ENCODE peak calls at places on chromosomes 3 and 15, in five cellular contexts. C is HepG2, S is GM12878, H is SK-N-SH, L is K562. K is an unnamed sample.
A peak's percentile ranks its signal among the peaks of the same experiment; 100 is the strongest.

GRCh38 chr15:64284037-64284436 is 71.9 kb downstream of the CSNK1G1 start:
- DNase-seq in C (no peak), S (no peak), H (no peak), L (peak; percentile 14), K (no peak)

GRCh38 chr3:27360113-27361078 is 8.8 kb downstream of the NEK10 start:
- DNase-seq in C (peak; percentile 99), S (no peak), H (no peak), L (no peak), K (peak; percentile 11)

GRCh38 chr3:128559486-128560225 is 66.7 kb upstream of the GATA2 start:
- DNase-seq in C (no peak), S (no peak), H (no peak), L (no peak), K (no peak)

GRCh38 chr15:43488790-43489585 is 4.0 kb downstream of the TP53BP1 start:
- DNase-seq in C (no peak), S (no peak), H (no peak), L (no peak), K (no peak)

GRCh38 chr3:38009807-38010591 is 19.4 kb downstream of the VILL start:
- DNase-seq in C (no peak), S (no peak), H (no peak), L (no peak), K (no peak)

GRCh38 chr3:171306631-171307030 is 153.6 kb downstream of the TNIK start:
- DNase-seq in C (no peak), S (no peak), H (no peak), L (no peak), K (peak; percentile 31)

GRCh38 chr15:99450896-99451358 is 114.9 kb upstream of the MEF2A start:
- DNase-seq in C (no peak), S (no peak), H (no peak), L (peak; percentile 70), K (no peak)

GRCh38 chr3:196273655-196274054 is 13.9 kb downstream of the PCYT1A start:
- DNase-seq in C (no peak), S (no peak), H (no peak), L (no peak), K (no peak)

GRCh38 chr3:52428151-52429005 is 16.5 kb downstream of the SEMA3G start:
- DNase-seq in C (peak; percentile 76), S (no peak), H (peak; percentile 70), L (peak; percentile 58), K (peak; percentile 69)

GRCh38 chr3:13494463-13495350 is 14.6 kb downstream of the HDAC11 start:
- DNase-seq in C (no peak), S (no peak), H (peak; percentile 54), L (peak; percentile 63), K (peak; percentile 52)

GRCh38 chr3:13579089-13579488 is 30.2 kb downstream of the FBLN2 start:
- DNase-seq in C (no peak), S (no peak), H (no peak), L (peak; percentile 28), K (no peak)

GRCh38 chr3:108736821-108737220 is 20.4 kb downstream of the RETNLB start:
- DNase-seq in C (no peak), S (no peak), H (no peak), L (no peak), K (no peak)

GRCh38 chr3:197877902-197878301 is 72.1 kb upstream of the RPL35A start:
- DNase-seq in C (no peak), S (no peak), H (no peak), L (no peak), K (no peak)

GRCh38 chr3:58492385-58492970 is 582 bp downstream of the KCTD6 start:
- DNase-seq in C (no peak), S (no peak), H (peak; percentile 44), L (no peak), K (no peak)

GRCh38 chr15:25055356-25056068 is 100.7 kb downstream of the SNRPN start:
- DNase-seq in C (no peak), S (no peak), H (no peak), L (no peak), K (no peak)

GRCh38 chr15:73867426-73867825 is 5.9 kb upstream of the TBC1D21 start:
- DNase-seq in C (no peak), S (no peak), H (no peak), L (no peak), K (no peak)

GRCh38 chr3:72655758-72656157 is 192.5 kb downstream of the SHQ1 start:
- DNase-seq in C (no peak), S (no peak), H (no peak), L (peak; percentile 28), K (peak; percentile 31)

GRCh38 chr3:88192010-88192409 is 42.3 kb downstream of the C3orf38 start:
- DNase-seq in C (no peak), S (no peak), H (no peak), L (no peak), K (no peak)

GRCh38 chr3:158731938-158732855 is at the start of gene RARRES1:
- DNase-seq in C (no peak), S (no peak), H (peak; percentile 88), L (no peak), K (no peak)

GRCh38 chr3:126781889-126782491 is 78.0 kb downstream of the CHCHD6 start:
- DNase-seq in C (no peak), S (no peak), H (peak; percentile 60), L (no peak), K (no peak)

GRCh38 chr15:78301813-78302212 is 2.4 kb upstream of the SKIC8 start:
- DNase-seq in C (no peak), S (no peak), H (no peak), L (no peak), K (no peak)

GRCh38 chr15:36506733-36507356 is 72.6 kb upstream of the CDIN1 start:
- DNase-seq in C (peak; percentile 97), S (no peak), H (no peak), L (no peak), K (no peak)

GRCh38 chr3:169545606-169546005 is 117.9 kb downstream of the MECOM start:
- DNase-seq in C (no peak), S (no peak), H (peak; percentile 64), L (no peak), K (no peak)

GRCh38 chr3:143847787-143848631 is at the start of gene SLC9A9:
- DNase-seq in C (no peak), S (peak; percentile 63), H (no peak), L (peak; percentile 7), K (peak; percentile 53)

GRCh38 chr3:195238626-195239118 is 32.3 kb downstream of the XXYLT1 start:
- DNase-seq in C (no peak), S (no peak), H (no peak), L (no peak), K (no peak)

GRCh38 chr3:51971350-51971749 is 2.5 kb downstream of the ABHD14B start:
- DNase-seq in C (no peak), S (no peak), H (no peak), L (no peak), K (no peak)

GRCh38 chr15:84904409-84904808 is 19.9 kb downstream of the SLC28A1 start:
- DNase-seq in C (no peak), S (no peak), H (no peak), L (no peak), K (no peak)

GRCh38 chr3:179526989-179527391 is 35.7 kb upstream of the ACTL6A start:
- DNase-seq in C (no peak), S (no peak), H (peak; percentile 69), L (no peak), K (peak; percentile 45)

GRCh38 chr3:176919836-176920760 is 277.2 kb downstream of the TBL1XR1 start:
- DNase-seq in C (peak; percentile 18), S (no peak), H (no peak), L (peak; percentile 5), K (no peak)

DNA sequence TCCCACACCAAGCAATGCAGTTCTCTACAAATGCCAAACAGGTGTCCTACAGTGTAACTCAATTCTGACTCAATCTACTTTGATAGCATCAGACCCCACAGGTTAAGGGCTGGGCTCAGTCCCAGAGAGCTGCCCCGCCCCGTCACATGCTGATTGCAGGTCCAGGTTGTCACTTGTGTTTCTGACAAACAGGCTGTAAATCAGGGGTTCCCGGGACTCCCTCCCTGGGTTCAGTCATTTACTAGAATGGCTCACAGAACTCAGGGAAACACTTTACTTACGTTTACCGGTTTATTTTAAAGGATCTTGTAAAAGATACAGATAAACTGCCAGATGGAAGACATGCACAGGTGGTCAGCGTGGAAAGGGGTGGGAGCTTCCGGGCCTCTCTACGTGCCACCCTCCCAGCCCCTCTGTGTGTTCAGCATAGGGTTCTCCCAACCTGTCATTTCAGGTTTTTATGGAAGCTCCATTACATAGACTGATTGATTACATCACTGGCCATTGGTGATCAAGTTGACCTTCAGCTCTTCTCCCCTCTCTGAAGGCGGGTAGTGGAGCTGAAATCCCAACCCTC is 28.7 kb upstream of the KLF13 start:
- DNase-seq in C (no peak), S (no peak), H (no peak), L (peak; percentile 21), K (no peak)
- TF ChIP-seq FOXM1 in C (no peak), S (no peak), H (no peak), L (no peak), K (no peak)

GRCh38 chr3:121488628-121489027 is 57.2 kb downstream of the POLQ start:
- DNase-seq in C (no peak), S (no peak), H (no peak), L (peak; percentile 0), K (no peak)
- TF ChIP-seq FOXM1 in C (no peak), S (no peak), H (no peak), L (no peak), K (no peak)

GRCh38 chr3:62601238-62601856 is 228.0 kb upstream of the FEZF2 start:
- DNase-seq in C (no peak), S (no peak), H (no peak), L (no peak), K (no peak)
- TF ChIP-seq FOXM1 in C (no peak), S (no peak), H (no peak), L (no peak), K (no peak)

GRCh38 chr3:29922990-29923746 is 642.3 kb downstream of the RBMS3 start:
- DNase-seq in C (peak; percentile 54), S (no peak), H (peak; percentile 48), L (no peak), K (no peak)
- TF ChIP-seq FOXM1 in C (no peak), S (no peak), H (no peak), L (no peak), K (no peak)

GRCh38 chr3:192772495-192772894 is 45.2 kb upstream of the FGF12 start:
- DNase-seq in C (peak; percentile 2), S (no peak), H (peak; percentile 25), L (no peak), K (peak; percentile 44)
- TF ChIP-seq FOXM1 in C (no peak), S (no peak), H (no peak), L (no peak), K (no peak)

DNA sequence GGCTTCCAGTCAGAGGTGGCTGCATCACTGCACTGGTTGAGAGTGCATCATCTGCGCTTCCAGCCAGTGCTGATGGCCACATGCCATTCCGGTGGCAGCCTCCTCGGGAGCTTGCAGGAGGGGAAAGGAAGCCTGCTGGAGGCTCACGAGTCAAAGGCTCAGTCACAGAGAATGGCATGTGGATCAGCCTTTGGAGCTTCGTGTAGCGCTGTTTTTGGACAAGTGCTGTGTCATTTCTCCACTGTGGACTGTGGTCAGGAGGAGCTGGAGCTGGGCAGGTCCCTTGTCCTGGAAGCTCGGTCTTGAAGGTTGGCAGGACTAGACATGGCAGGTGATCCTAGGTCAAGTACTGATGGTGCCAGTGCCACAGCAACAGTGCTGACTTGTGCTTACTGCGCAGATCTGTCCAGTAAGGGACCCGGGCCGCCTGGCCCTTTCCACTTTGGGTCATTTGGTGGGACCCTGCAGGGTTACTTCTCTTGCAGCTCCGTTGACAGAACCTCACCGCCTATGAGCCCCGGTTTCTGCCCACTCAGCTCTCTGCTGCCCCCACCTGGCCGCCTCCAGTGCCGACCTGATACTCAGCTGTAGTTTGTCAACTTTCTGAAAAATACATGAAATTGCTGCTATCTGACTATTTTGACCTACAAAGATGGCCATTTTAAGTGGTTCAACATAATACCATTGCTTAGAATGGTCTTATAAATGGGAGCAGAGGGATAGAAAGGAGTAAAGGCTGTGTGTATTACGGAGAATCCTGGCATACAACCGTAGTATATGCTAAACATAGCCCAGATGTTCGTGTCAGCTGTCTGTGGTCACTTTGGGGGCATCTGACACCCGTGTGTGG is 27.6 kb upstream of the TRPM1 start:
- DNase-seq in C (peak; percentile 18), S (no peak), H (peak; percentile 78), L (peak; percentile 67), K (peak; percentile 48)
- TF ChIP-seq FOXM1 in C (no peak), S (peak; percentile 31), H (no peak), L (no peak), K (no peak)

K was measured in HEK293T.